ENCODE peak calls at places on chromosomes 1 and 21, in six cellular contexts. One of them, this sample, is unnamed.
A peak's percentile ranks its signal among the peaks of the same experiment; 100 is the strongest.

GRCh38 chr1:220761688-220762427 is 13.7 kb downstream of the MTARC2 start:
- DNase-seq in tibial artery: no peak
- DNase-seq in A549: no peak
- DNase-seq in cardiac fibroblast: no peak
- DNase-seq in spleen: no peak
- DNase-seq in BJ: no peak
- DNase-seq in this sample: no peak

GRCh38 chr1:66137235-66137634 is 344.5 kb downstream of the PDE4B start:
- DNase-seq in tibial artery: no peak
- DNase-seq in A549: no peak
- DNase-seq in cardiac fibroblast: no peak
- DNase-seq in spleen: no peak
- DNase-seq in BJ: no peak
- DNase-seq in this sample: peak; percentile 0

GRCh38 chr1:28537457-28538199 is 15.3 kb upstream of the TRNAU1AP start:
- DNase-seq in tibial artery: no peak
- DNase-seq in A549: no peak
- DNase-seq in cardiac fibroblast: no peak
- DNase-seq in spleen: no peak
- DNase-seq in BJ: no peak
- DNase-seq in this sample: no peak

GRCh38 chr1:61152706-61153105 is 70.3 kb downstream of the NFIA start:
- DNase-seq in tibial artery: no peak
- DNase-seq in A549: no peak
- DNase-seq in cardiac fibroblast: no peak
- DNase-seq in spleen: no peak
- DNase-seq in BJ: no peak
- DNase-seq in this sample: no peak

GRCh38 chr1:47976728-47977127 is 20.5 kb downstream of the TRABD2B start:
- DNase-seq in tibial artery: no peak
- DNase-seq in A549: no peak
- DNase-seq in cardiac fibroblast: no peak
- DNase-seq in spleen: no peak
- DNase-seq in BJ: no peak
- DNase-seq in this sample: no peak

GRCh38 chr21:33105088-33105487 is 35.1 kb downstream of the OLIG1 start:
- DNase-seq in tibial artery: no peak
- DNase-seq in A549: no peak
- DNase-seq in cardiac fibroblast: no peak
- DNase-seq in spleen: no peak
- DNase-seq in BJ: no peak
- DNase-seq in this sample: no peak

GRCh38 chr21:37337179-37337578 is 29.4 kb upstream of the DYRK1A start:
- DNase-seq in tibial artery: no peak
- DNase-seq in A549: no peak
- DNase-seq in cardiac fibroblast: no peak
- DNase-seq in spleen: no peak
- DNase-seq in BJ: no peak
- DNase-seq in this sample: no peak

GRCh38 chr1:92567211-92567868 is 80.6 kb upstream of the GFI1 start:
- DNase-seq in tibial artery: no peak
- DNase-seq in A549: no peak
- DNase-seq in cardiac fibroblast: peak; percentile 27
- DNase-seq in spleen: no peak
- DNase-seq in BJ: no peak
- DNase-seq in this sample: peak; percentile 31

GRCh38 chr1:176017722-176018121 is 189.4 kb downstream of the COP1 start:
- DNase-seq in tibial artery: no peak
- DNase-seq in A549: no peak
- DNase-seq in cardiac fibroblast: no peak
- DNase-seq in spleen: no peak
- DNase-seq in BJ: no peak
- DNase-seq in this sample: no peak

GRCh38 chr1:170604065-170604464 is 59.9 kb upstream of the PRRX1 start:
- DNase-seq in tibial artery: no peak
- DNase-seq in A549: no peak
- DNase-seq in cardiac fibroblast: peak; percentile 24
- DNase-seq in spleen: no peak
- DNase-seq in BJ: no peak
- DNase-seq in this sample: no peak

GRCh38 chr1:111219466-111220286 is 7.8 kb upstream of the CHI3L2 start:
- DNase-seq in tibial artery: no peak
- DNase-seq in A549: no peak
- DNase-seq in cardiac fibroblast: peak; percentile 21
- DNase-seq in spleen: peak; percentile 84
- DNase-seq in BJ: no peak
- DNase-seq in this sample: no peak

GRCh38 chr1:207077470-207078377 is 10.9 kb upstream of the C4BPB start:
- DNase-seq in tibial artery: peak; percentile 68
- DNase-seq in A549: peak; percentile 62
- DNase-seq in cardiac fibroblast: peak; percentile 91
- DNase-seq in spleen: no peak
- DNase-seq in BJ: peak; percentile 51
- DNase-seq in this sample: peak; percentile 23

DNA sequence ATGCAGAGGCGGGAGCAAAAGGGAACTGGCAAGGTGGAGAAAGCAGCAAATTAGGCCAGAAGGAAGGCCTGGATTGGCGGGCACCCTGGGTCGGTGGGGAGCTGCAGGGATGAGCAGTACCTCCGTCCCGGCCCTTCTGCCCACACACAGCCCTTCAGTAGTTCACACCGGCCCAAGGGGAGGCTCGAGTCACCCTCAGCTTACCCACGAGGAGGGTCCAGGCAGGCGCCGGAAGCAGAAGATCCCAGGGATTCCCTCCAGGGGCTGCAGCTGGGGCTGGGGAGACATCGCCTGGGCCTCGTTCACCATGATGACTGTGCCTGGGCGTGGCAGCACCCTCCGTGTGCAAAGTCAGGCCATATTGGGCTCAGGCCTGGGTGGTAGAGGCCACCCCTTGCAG is 190.0 kb downstream of the PRDM16 start:
- DNase-seq in tibial artery: no peak
- DNase-seq in A549: no peak
- DNase-seq in cardiac fibroblast: no peak
- DNase-seq in spleen: no peak
- DNase-seq in BJ: no peak
- DNase-seq in this sample: no peak
- H3K4me3 ChIP-seq in tibial artery: no peak overlapping the region
- H3K4me3 ChIP-seq in A549: no peak overlapping the region
- H3K4me3 ChIP-seq in cardiac fibroblast: no peak overlapping the region
- H3K4me3 ChIP-seq in spleen: no peak overlapping the region
- H3K4me3 ChIP-seq in BJ: no peak overlapping the region
- H3K4me3 ChIP-seq in this sample: no peak overlapping the region

GRCh38 chr1:2459757-2460156 is 16.3 kb upstream of the PLCH2 start:
- DNase-seq in tibial artery: no peak
- DNase-seq in A549: no peak
- DNase-seq in cardiac fibroblast: peak; percentile 70
- DNase-seq in spleen: no peak
- DNase-seq in BJ: no peak
- DNase-seq in this sample: no peak
- TF ChIP-seq CTCF in tibial artery: no peak
- TF ChIP-seq CTCF in A549: no peak
- TF ChIP-seq CTCF in cardiac fibroblast: no peak
- TF ChIP-seq CTCF in spleen: no peak
- TF ChIP-seq CTCF in BJ: peak; percentile 10
- TF ChIP-seq CTCF in this sample: no peak

GRCh38 chr1:155499263-155499662 is 63.3 kb downstream of the ASH1L start:
- DNase-seq in tibial artery: no peak
- DNase-seq in A549: no peak
- DNase-seq in cardiac fibroblast: no peak
- DNase-seq in spleen: no peak
- DNase-seq in BJ: no peak
- DNase-seq in this sample: no peak
- H3K4me3 ChIP-seq in tibial artery: no peak overlapping the region
- H3K4me3 ChIP-seq in A549: no peak overlapping the region
- H3K4me3 ChIP-seq in cardiac fibroblast: no peak overlapping the region
- H3K4me3 ChIP-seq in spleen: no peak overlapping the region
- H3K4me3 ChIP-seq in BJ: no peak overlapping the region
- H3K4me3 ChIP-seq in this sample: no peak overlapping the region

GRCh38 chr1:183306317-183307042 is 111.7 kb downstream of the NMNAT2 start:
- DNase-seq in tibial artery: no peak
- DNase-seq in A549: peak; percentile 33
- DNase-seq in cardiac fibroblast: peak; percentile 28
- DNase-seq in spleen: no peak
- DNase-seq in BJ: no peak
- DNase-seq in this sample: no peak
- TF ChIP-seq CTCF in tibial artery: peak; percentile 26
- TF ChIP-seq CTCF in A549: peak; percentile 32
- TF ChIP-seq CTCF in cardiac fibroblast: peak; percentile 30
- TF ChIP-seq CTCF in spleen: no peak
- TF ChIP-seq CTCF in BJ: no peak
- TF ChIP-seq CTCF in this sample: no peak

GRCh38 chr1:214645712-214646111 is 42.7 kb downstream of the CENPF start:
- DNase-seq in tibial artery: no peak
- DNase-seq in A549: no peak
- DNase-seq in cardiac fibroblast: no peak
- DNase-seq in spleen: no peak
- DNase-seq in BJ: no peak
- DNase-seq in this sample: no peak
- H3K4me3 ChIP-seq in tibial artery: no peak overlapping the region
- H3K4me3 ChIP-seq in A549: no peak overlapping the region
- H3K4me3 ChIP-seq in cardiac fibroblast: no peak overlapping the region
- H3K4me3 ChIP-seq in spleen: no peak overlapping the region
- H3K4me3 ChIP-seq in BJ: no peak overlapping the region
- H3K4me3 ChIP-seq in this sample: no peak overlapping the region

DNA sequence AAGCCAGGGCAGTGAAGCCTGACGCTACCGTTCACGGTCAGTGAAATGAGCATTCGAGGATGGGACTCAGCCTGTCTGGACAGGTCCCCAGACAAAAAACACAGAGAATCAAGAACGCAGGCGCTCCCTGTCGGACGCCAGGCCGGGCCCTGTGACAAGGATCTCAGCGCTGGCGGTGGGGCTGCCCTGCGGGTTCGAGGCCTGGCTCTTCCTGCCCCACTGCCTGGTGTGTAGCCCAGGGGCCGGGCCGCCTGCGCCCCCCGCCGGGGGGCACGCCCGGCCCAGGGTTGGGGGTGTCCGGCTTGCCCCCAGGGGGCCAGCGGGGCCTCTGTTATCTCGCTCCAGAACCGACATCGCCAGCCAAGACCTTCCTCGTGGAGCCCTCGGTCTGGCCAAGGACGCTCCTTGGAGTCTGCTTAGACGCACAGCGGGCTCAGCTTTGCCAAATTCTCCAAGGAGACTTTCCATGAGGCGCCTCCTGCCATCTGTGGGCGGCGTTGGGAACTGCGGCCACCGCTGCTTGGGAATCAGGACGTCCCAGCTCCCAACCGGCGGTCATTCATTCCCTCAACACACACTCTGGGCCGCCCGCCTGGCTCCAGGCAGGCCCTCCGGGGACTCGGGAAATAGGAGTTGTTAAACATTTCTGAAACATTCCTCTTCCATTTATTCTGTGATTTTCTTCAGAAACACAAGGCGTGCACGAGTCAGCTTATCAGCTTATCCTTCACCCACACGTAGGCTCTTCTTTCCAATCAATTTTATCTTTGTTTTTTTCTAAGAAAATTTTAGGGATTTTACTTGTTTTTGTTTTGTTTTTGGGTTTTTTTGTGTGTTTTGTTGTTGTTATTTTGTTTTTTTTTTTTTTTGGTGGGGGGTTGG is 11.3 kb upstream of the RIPK4 start:
- DNase-seq in tibial artery: peak; percentile 92
- DNase-seq in A549: no peak
- DNase-seq in cardiac fibroblast: peak; percentile 94
- DNase-seq in spleen: no peak
- DNase-seq in BJ: no peak
- DNase-seq in this sample: peak; percentile 10
- TF ChIP-seq CTCF in tibial artery: peak; percentile 98
- TF ChIP-seq CTCF in A549: peak; percentile 62
- TF ChIP-seq CTCF in cardiac fibroblast: peak; percentile 99
- TF ChIP-seq CTCF in spleen: peak; percentile 48
- TF ChIP-seq CTCF in BJ: peak; percentile 98
- TF ChIP-seq CTCF in this sample: peak; percentile 88

GRCh38 chr1:239735081-239735480 is 348.7 kb downstream of the CHRM3 start:
- DNase-seq in tibial artery: no peak
- DNase-seq in A549: no peak
- DNase-seq in cardiac fibroblast: no peak
- DNase-seq in spleen: no peak
- DNase-seq in BJ: no peak
- DNase-seq in this sample: no peak
- H3K4me3 ChIP-seq in tibial artery: no peak overlapping the region
- H3K4me3 ChIP-seq in A549: no peak overlapping the region
- H3K4me3 ChIP-seq in cardiac fibroblast: no peak overlapping the region
- H3K4me3 ChIP-seq in spleen: no peak overlapping the region
- H3K4me3 ChIP-seq in BJ: no peak overlapping the region
- H3K4me3 ChIP-seq in this sample: no peak overlapping the region

GRCh38 chr1:25644962-25645361 is 28.4 kb downstream of the MAN1C1 start:
- DNase-seq in tibial artery: no peak
- DNase-seq in A549: no peak
- DNase-seq in cardiac fibroblast: no peak
- DNase-seq in spleen: no peak
- DNase-seq in BJ: no peak
- DNase-seq in this sample: no peak
- TF ChIP-seq CTCF in tibial artery: no peak
- TF ChIP-seq CTCF in A549: no peak
- TF ChIP-seq CTCF in cardiac fibroblast: no peak
- TF ChIP-seq CTCF in spleen: no peak
- TF ChIP-seq CTCF in BJ: no peak
- TF ChIP-seq CTCF in this sample: no peak